ENCODE peak calls at places on chromosomes 16 and 17, in nine cellular contexts. Z is left ventricle myocardium inferior; H is thoracic aorta; P is IMR-90; N is CD4-positive, CD25-positive, alpha-beta regulatory T cell; K is upper lobe of right lung; J is testis; C is stomach; Q is AG04450. X is an unnamed sample.
A peak's percentile ranks its signal among the peaks of the same experiment; 100 is the strongest.

GRCh38 chr16:54027126-54027922 is 259.3 kb downstream of the IRX3 start:
- DNase-seq in J (no peak), C (no peak), P (peak; percentile 83), N (no peak), H (no peak), K (no peak), Q (peak; percentile 26), Z (no peak), X (peak; percentile 89)

GRCh38 chr16:3760518-3760917 is 43.2 kb upstream of the TRAP1 start:
- DNase-seq in N (no peak), K (no peak), C (no peak), P (no peak), J (peak; percentile 2), Q (no peak), H (no peak), Z (no peak), X (no peak)

GRCh38 chr16:78275420-78275819 is 176.0 kb downstream of the WWOX start:
- DNase-seq in H (no peak), C (no peak), Z (no peak), Q (no peak), J (no peak), P (no peak), K (no peak), N (no peak), X (no peak)

GRCh38 chr16:75251280-75252048 is at the start of gene BCAR1:
- DNase-seq in Q (peak; percentile 73), H (no peak), C (peak; percentile 93), K (peak; percentile 96), Z (peak; percentile 92), J (peak; percentile 93), N (no peak), P (peak; percentile 93), X (peak; percentile 90)

GRCh38 chr17:49694847-49695697 is 12.7 kb downstream of the SLC35B1 start:
- DNase-seq in Q (no peak), Z (peak; percentile 51), N (peak; percentile 50), P (no peak), J (peak; percentile 81), C (peak; percentile 72), H (peak; percentile 13), K (peak; percentile 73), X (no peak)

GRCh38 chr17:79992657-79993389 is 42.8 kb downstream of the TBC1D16 start:
- DNase-seq in Q (no peak), P (no peak), H (no peak), Z (no peak), K (no peak), N (no peak), C (no peak), J (no peak), X (no peak)

GRCh38 chr16:27154573-27155521 is 48.5 kb upstream of the KDM8 start:
- DNase-seq in N (peak; percentile 46), J (peak; percentile 83), H (no peak), P (peak; percentile 21), K (peak; percentile 80), Z (peak; percentile 63), C (peak; percentile 57), Q (no peak), X (peak; percentile 6)

GRCh38 chr16:88008835-88009234 is 57.6 kb downstream of the BANP start:
- DNase-seq in K (no peak), Q (no peak), P (no peak), Z (no peak), J (no peak), H (no peak), N (no peak), C (no peak), X (no peak)

GRCh38 chr17:57027852-57028251 is 49.9 kb downstream of the SCPEP1 start:
- DNase-seq in Z (no peak), H (no peak), J (no peak), P (no peak), Q (no peak), K (no peak), C (no peak), N (no peak), X (no peak)
- H3K9me3 ChIP-seq in Z (peaks cover 28% of the 10 kb centered on the region), H (no peaks in the 10 kb centered on the region), J (no peaks in the 10 kb centered on the region), P (no peaks in the 10 kb centered on the region), Q (peaks cover 6% of the 10 kb centered on the region), K (no peaks in the 10 kb centered on the region), C (peaks cover 14% of the 10 kb centered on the region), N (peaks cover 15% of the 10 kb centered on the region), X (no peaks in the 10 kb centered on the region)

GRCh38 chr17:22717211-22717610 is 1024.9 kb downstream of the KCNJ18 start:
- DNase-seq in H (no peak), N (no peak), Z (no peak), K (no peak), J (no peak), C (no peak), Q (no peak), P (no peak), X (no peak)
- H3K9me3 ChIP-seq in H (no peaks in the 10 kb centered on the region), N (peaks cover 4% of the 10 kb centered on the region), Z (peaks cover 20% of the 10 kb centered on the region), K (peaks cover under 1% of the 10 kb centered on the region), J (no peaks in the 10 kb centered on the region), C (peaks cover 62% of the 10 kb centered on the region), Q (peaks cover 39% of the 10 kb centered on the region), P (peaks cover 24% of the 10 kb centered on the region), X (no peaks in the 10 kb centered on the region)

GRCh38 chr16:61595605-61596004 is 440.6 kb downstream of the CDH8 start:
- DNase-seq in J (no peak), C (no peak), H (no peak), Z (no peak), N (no peak), Q (no peak), P (no peak), K (no peak), X (no peak)

DNA sequence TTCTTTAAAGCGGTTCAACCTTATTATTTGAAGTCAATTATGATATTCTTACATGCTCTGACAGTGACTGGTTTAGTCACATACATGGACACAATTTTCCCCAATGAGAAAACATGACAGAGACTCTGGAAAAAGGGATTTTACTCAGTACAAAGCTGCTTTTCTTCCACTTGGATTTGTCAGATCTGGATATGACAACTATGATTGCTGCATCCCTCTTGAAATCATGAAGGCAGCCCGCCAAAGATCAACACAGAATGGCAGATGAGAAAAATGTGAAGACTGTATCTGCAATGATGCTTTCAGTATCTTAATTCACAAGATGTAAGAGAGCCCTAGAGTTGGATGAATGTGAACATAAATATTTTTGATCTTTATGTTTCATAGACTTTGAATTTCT is 439.6 kb downstream of the CDH8 start:
- DNase-seq in Q (no peak), N (no peak), H (no peak), C (no peak), Z (no peak), K (no peak), P (no peak), J (no peak), X (no peak)
- H3K9me3 ChIP-seq in Q (peaks cover 3% of the 10 kb centered on the region), N (peaks cover 6% of the 10 kb centered on the region), H (peaks cover 14% of the 10 kb centered on the region), C (peaks cover 33% of the 10 kb centered on the region), Z (peaks cover 69% of the 10 kb centered on the region), K (peaks cover 17% of the 10 kb centered on the region), P (peaks cover 1% of the 10 kb centered on the region), J (no peaks in the 10 kb centered on the region), X (no peaks in the 10 kb centered on the region)

GRCh38 chr17:22273308-22273707 is 581.0 kb downstream of the KCNJ18 start:
- DNase-seq in K (peak; percentile 54), J (no peak), Z (no peak), C (no peak), P (no peak), H (no peak), N (no peak), Q (no peak), X (no peak)
- H3K9me3 ChIP-seq in K (no peaks in the 10 kb centered on the region), J (no peaks in the 10 kb centered on the region), Z (no peaks in the 10 kb centered on the region), C (peaks cover 46% of the 10 kb centered on the region), P (peaks cover 32% of the 10 kb centered on the region), H (no peaks in the 10 kb centered on the region), N (peaks cover 2% of the 10 kb centered on the region), Q (peaks cover 59% of the 10 kb centered on the region), X (no peaks in the 10 kb centered on the region)

DNA sequence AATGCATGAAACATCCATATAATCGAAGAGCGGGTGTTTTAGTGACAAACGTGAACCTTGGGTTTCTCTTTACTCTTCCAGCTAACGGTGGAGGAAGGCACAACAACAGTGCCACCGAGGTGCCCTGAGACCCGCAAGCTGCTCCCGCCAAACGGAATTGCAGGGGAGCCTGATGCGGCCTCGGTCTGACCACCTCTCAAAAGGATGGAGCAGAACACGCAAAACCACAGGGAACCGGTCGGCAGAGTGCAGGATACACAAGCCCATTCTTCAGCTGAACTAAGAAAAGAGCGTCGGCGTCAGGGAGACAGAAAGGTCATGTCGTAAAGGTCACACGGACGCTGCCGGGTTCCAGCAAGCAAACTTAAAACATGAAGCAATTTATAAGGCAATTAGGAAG is 109.5 kb upstream of the ZNF750 start:
- DNase-seq in H (no peak), Z (peak; percentile 5), J (no peak), N (no peak), Q (no peak), C (no peak), P (no peak), K (peak; percentile 26), X (no peak)
- H3K9me3 ChIP-seq in H (peaks cover 35% of the 10 kb centered on the region), Z (peaks cover 60% of the 10 kb centered on the region), J (no peaks in the 10 kb centered on the region), N (peaks cover 18% of the 10 kb centered on the region), Q (peaks cover 51% of the 10 kb centered on the region), C (peaks cover 27% of the 10 kb centered on the region), P (peaks cover 57% of the 10 kb centered on the region), K (peaks cover 18% of the 10 kb centered on the region), X (peaks cover 20% of the 10 kb centered on the region)

GRCh38 chr16:64731891-64732290 is 390.0 kb downstream of the CDH11 start:
- DNase-seq in J (no peak), Z (no peak), C (no peak), N (no peak), Q (no peak), H (no peak), K (no peak), P (no peak), X (no peak)
- H3K9me3 ChIP-seq in J (no peaks in the 10 kb centered on the region), Z (no peaks in the 10 kb centered on the region), C (no peaks in the 10 kb centered on the region), N (no peaks in the 10 kb centered on the region), Q (no peaks in the 10 kb centered on the region), H (no peaks in the 10 kb centered on the region), K (no peaks in the 10 kb centered on the region), P (no peaks in the 10 kb centered on the region), X (no peaks in the 10 kb centered on the region)

GRCh38 chr16:35749253-35750141 is 2290.1 kb downstream of the TP53TG3F start:
- DNase-seq in N (no peak), P (no peak), Z (no peak), J (no peak), K (no peak), H (no peak), C (no peak), Q (no peak), X (no peak)
- H3K9me3 ChIP-seq in N (no peaks in the 10 kb centered on the region), P (peaks cover 56% of the 10 kb centered on the region), Z (no peaks in the 10 kb centered on the region), J (no peaks in the 10 kb centered on the region), K (no peaks in the 10 kb centered on the region), H (no peaks in the 10 kb centered on the region), C (peaks cover 93% of the 10 kb centered on the region), Q (peaks cover 89% of the 10 kb centered on the region), X (no peaks in the 10 kb centered on the region)

DNA sequence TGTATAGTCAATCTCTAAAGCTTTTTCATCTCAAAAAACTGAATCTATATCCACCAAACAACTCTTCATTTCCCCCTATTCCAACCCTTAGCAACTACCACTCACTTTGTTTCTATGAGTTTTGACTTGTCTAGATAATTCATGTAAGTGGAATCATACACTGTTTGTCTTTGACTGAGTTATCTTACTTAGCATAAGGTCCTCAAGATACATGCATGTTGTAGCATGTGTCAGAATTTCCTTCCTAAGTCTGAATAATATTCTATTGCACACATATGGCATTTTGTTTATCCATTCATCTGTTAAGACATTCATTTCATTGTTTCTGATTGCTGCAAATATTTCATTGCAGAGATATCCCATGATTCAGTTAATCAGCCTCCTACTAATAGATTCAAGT is 72.2 kb downstream of the SSH2 start:
- DNase-seq in K (no peak), N (no peak), H (no peak), P (no peak), Q (no peak), Z (no peak), J (no peak), C (no peak), X (no peak)
- H3K9me3 ChIP-seq in K (no peaks in the 10 kb centered on the region), N (no peaks in the 10 kb centered on the region), H (no peaks in the 10 kb centered on the region), P (no peaks in the 10 kb centered on the region), Q (no peaks in the 10 kb centered on the region), Z (no peaks in the 10 kb centered on the region), J (no peaks in the 10 kb centered on the region), C (no peaks in the 10 kb centered on the region), X (no peaks in the 10 kb centered on the region)

GRCh38 chr16:35909351-35909954 is 2450.0 kb downstream of the TP53TG3F start:
- DNase-seq in Z (no peak), Q (no peak), K (no peak), N (no peak), H (no peak), C (no peak), P (no peak), J (no peak), X (no peak)
- H3K9me3 ChIP-seq in Z (peaks cover 8% of the 10 kb centered on the region), Q (peaks cover 64% of the 10 kb centered on the region), K (no peaks in the 10 kb centered on the region), N (peaks cover 6% of the 10 kb centered on the region), H (no peaks in the 10 kb centered on the region), C (peaks cover 76% of the 10 kb centered on the region), P (peaks cover 31% of the 10 kb centered on the region), J (no peaks in the 10 kb centered on the region), X (peaks cover 9% of the 10 kb centered on the region)

X was measured in astrocyte.